ENCODE peak calls at places on chromosomes 2 and 18, in nine cellular contexts. T is PC-9, N is keratinocyte, Z is lung, H is epithelial cell of proximal tubule, Q is upper lobe of left lung, I is osteoblast, M is choroid plexus epithelial cell, C is NB4. X is an unnamed sample.
A peak's percentile ranks its signal among the peaks of the same experiment; 100 is the strongest.

GRCh38 chr2:79235135-79235534 is 75.6 kb upstream of the REG3A start:
- DNase-seq in T (no peak), C (peak; percentile 7), M (no peak), Z (no peak), Q (no peak), I (no peak), N (no peak), H (no peak), X (no peak)

GRCh38 chr2:84556190-84556589 is 39.9 kb downstream of the DNAH6 start:
- DNase-seq in H (no peak), C (no peak), M (no peak), N (no peak), I (no peak), T (no peak), Q (no peak), Z (no peak), X (no peak)

GRCh38 chr18:49020621-49021021 is 69.9 kb upstream of the SMAD7 start:
- DNase-seq in N (no peak), M (peak; percentile 13), C (no peak), H (no peak), T (peak; percentile 14), I (peak; percentile 87), Z (no peak), Q (peak; percentile 18), X (no peak)

GRCh38 chr2:203804766-203805484 is 62.6 kb upstream of the CTLA4 start:
- DNase-seq in Q (no peak), N (no peak), M (peak; percentile 77), Z (no peak), I (no peak), H (no peak), C (peak; percentile 33), T (no peak), X (no peak)

GRCh38 chr2:120228503-120228902 is 5.3 kb upstream of the TMEM185B start:
- DNase-seq in C (no peak), T (no peak), M (no peak), N (no peak), Z (no peak), H (no peak), I (no peak), Q (no peak), X (no peak)

GRCh38 chr2:190318931-190319556 is 582 bp downstream of the HIBCH start:
- DNase-seq in I (no peak), Z (no peak), C (no peak), T (no peak), M (peak; percentile 17), H (no peak), Q (peak; percentile 30), N (no peak), X (no peak)

GRCh38 chr2:233236820-233237589 is 14.5 kb upstream of the ATG16L1 start:
- DNase-seq in T (no peak), H (no peak), M (no peak), Q (no peak), C (no peak), N (no peak), I (no peak), Z (no peak), X (no peak)

GRCh38 chr2:171762879-171763573 is 75.8 kb downstream of the DYNC1I2 start:
- DNase-seq in T (no peak), N (no peak), H (no peak), C (peak; percentile 86), M (peak; percentile 57), Z (no peak), I (peak; percentile 82), Q (no peak), X (peak; percentile 14)

GRCh38 chr2:41709702-41710599 is 337.9 kb upstream of the PKDCC start:
- DNase-seq in T (no peak), H (no peak), I (no peak), Z (no peak), M (no peak), C (no peak), Q (no peak), N (peak; percentile 17), X (no peak)
- H3K4me3 ChIP-seq in T (no peak overlapping the region), H (no peak overlapping the region), I (no peak overlapping the region), Z (no peak overlapping the region), M (no peak overlapping the region), C (no peak overlapping the region), Q (no peak overlapping the region), N (no peak overlapping the region), X (no peak overlapping the region)

DNA sequence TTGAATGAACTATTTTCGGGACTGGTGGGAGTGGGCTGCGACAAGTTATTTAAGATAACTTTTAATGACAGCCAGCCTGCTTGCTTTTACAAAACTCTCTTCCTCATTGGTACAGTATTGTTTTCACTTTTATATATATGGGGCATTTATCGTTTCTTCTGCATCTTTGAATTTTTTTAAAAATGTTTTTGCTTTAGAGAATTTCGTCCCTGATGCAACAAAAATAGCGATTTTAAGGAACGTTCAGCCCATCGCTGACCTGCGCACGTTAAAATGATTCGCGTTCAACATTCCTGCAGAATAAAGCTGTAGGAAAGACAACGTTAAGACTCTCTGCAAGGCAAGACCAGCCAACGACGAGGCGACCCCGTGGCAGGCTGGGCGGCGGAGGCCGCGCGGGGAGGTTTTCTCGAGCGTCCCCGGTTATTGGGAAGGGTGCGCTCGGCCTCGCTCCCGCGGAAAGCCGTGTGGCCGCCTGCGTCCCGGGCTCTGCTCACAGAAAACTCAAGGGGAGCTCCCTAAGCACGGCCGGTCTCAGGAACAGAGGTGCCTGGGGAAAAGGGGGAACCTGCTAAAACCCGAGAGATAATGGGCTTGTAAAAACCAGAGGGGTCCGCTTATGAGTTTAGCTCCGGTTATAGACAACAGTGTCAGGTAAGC is 3.0 kb downstream of the PAX8 start:
- DNase-seq in N (no peak), Q (no peak), I (peak; percentile 86), M (no peak), C (no peak), H (no peak), Z (no peak), T (no peak), X (no peak)
- H3K4me3 ChIP-seq in N (no peak overlapping the region), Q (no peak overlapping the region), I (no peak overlapping the region), M (no peak overlapping the region), C (no peak overlapping the region), H (peak overlapping the region; percentile 84), Z (no peak overlapping the region), T (no peak overlapping the region), X (no peak overlapping the region)

GRCh38 chr2:239268082-239268481 is 132.7 kb downstream of the HDAC4 start:
- DNase-seq in M (no peak), Z (no peak), T (peak; percentile 65), N (no peak), I (no peak), Q (peak; percentile 79), H (no peak), C (no peak), X (peak; percentile 42)

GRCh38 chr2:239266436-239266770 is 134.4 kb downstream of the HDAC4 start:
- DNase-seq in I (no peak), T (no peak), Z (no peak), C (no peak), N (no peak), M (no peak), Q (no peak), H (no peak), X (no peak)

GRCh38 chr2:239266779-239267410 is 133.9 kb downstream of the HDAC4 start:
- DNase-seq in Q (no peak), I (peak; percentile 85), H (no peak), N (no peak), M (no peak), Z (no peak), T (no peak), C (peak; percentile 27), X (no peak)

GRCh38 chr2:239268549-239268948 is 132.3 kb downstream of the HDAC4 start:
- DNase-seq in H (no peak), C (peak; percentile 55), N (no peak), M (no peak), Z (no peak), Q (peak; percentile 21), I (peak; percentile 31), T (no peak), X (no peak)

DNA sequence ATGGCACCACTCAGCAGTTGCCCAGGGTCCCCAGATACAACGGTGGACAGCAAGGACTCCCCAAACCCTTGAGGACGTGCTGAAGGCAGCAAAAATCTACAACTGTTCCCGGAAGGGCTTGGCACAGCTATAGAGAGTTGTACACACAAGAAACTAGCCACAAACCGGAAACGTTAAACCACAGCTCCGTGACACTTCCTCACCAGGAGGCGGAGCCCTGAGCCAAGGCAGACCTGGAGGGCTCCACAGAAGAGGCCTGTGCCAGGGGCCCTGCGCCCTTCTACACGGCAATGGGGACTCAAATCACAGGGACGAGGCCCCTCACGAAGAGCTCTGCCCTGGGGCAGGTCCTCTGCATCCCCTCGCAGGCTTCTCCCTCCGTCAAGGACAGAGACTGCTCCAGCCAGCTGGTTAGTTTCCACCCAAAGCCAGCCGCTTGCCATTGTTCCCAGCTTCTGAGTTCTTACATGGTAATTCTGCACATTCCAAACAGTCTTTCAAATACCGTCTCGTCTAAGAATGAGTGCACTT is 133.3 kb downstream of the HDAC4 start:
- DNase-seq in Q (peak; percentile 96), I (peak; percentile 97), N (no peak), H (no peak), C (peak; percentile 97), Z (peak; percentile 84), M (peak; percentile 87), T (no peak), X (peak; percentile 89)
- H3K4me3 ChIP-seq in Q (peak overlapping the region; percentile 11), I (peak overlapping the region; percentile 46), N (no peak overlapping the region), H (no peak overlapping the region), C (peak overlapping the region; percentile 56), Z (no peak overlapping the region), M (no peak overlapping the region), T (no peak overlapping the region), X (peak overlapping the region; percentile 15)

GRCh38 chr2:47772343-47772742 is 10.6 kb upstream of the MSH6 start:
- DNase-seq in C (no peak), M (no peak), N (no peak), Q (no peak), Z (no peak), I (no peak), H (no peak), T (no peak), X (no peak)

GRCh38 chr2:47769318-47769717 is 13.6 kb upstream of the MSH6 start:
- DNase-seq in Q (no peak), C (no peak), Z (no peak), H (no peak), M (no peak), I (no peak), N (no peak), T (no peak), X (no peak)

GRCh38 chr2:47771211-47771610 is 11.7 kb upstream of the MSH6 start:
- DNase-seq in T (peak; percentile 74), Q (no peak), I (peak; percentile 88), Z (no peak), M (peak; percentile 99), H (peak; percentile 88), N (peak; percentile 95), C (peak; percentile 53), X (peak; percentile 82)

GRCh38 chr2:47767497-47767844 is 15.5 kb upstream of the MSH6 start:
- DNase-seq in H (no peak), T (no peak), M (no peak), N (no peak), C (no peak), Q (no peak), I (no peak), Z (no peak), X (no peak)

DNA sequence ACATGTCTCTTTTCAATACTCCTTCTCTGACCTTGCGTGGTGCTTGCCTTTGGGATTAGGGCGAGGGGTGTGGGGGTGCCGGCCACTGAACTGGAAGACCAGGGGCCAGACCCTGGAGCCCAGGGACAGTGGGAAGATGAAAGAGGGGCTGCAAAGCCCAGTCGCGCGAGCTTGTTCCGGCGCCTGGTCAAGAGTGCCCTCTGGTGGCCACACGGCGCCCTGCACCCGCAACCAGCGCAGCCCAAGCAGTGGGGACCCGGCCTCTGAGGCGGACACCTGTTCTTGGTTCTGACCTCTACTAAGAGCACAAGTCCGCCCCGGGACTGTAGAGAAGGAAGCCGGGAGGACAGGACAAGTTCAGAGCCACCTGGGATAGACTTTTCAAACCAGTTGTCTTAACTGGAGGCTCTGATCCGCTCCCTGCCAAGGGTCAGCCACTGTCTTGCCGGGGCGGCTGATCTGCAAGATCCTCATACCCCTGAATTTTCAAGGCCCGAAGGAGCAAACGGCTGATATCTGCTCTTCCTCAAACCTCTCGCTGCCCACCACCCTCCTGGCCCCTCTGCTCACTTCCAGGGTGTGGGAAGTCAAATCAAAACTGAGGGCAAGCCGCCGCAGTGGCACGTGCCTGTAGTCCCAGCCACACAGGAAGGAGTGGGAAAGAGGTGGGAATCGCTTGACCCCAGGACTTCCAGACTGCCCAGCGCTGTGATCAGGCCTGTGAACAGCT is 14.9 kb upstream of the MSH6 start:
- DNase-seq in H (no peak), Q (peak; percentile 69), Z (peak; percentile 60), M (peak; percentile 63), N (no peak), C (peak; percentile 69), I (peak; percentile 87), T (peak; percentile 74), X (peak; percentile 53)
- H3K4me3 ChIP-seq in H (peak overlapping the region; percentile 39), Q (no peak overlapping the region), Z (no peak overlapping the region), M (peak overlapping the region; percentile 38), N (no peak overlapping the region), C (no peak overlapping the region), I (peak overlapping the region; percentile 62), T (peak overlapping the region; percentile 37), X (no peak overlapping the region)